ENCODE peak calls at places on chromosomes 11 and 22, in five cellular contexts. One of them, this sample, is unnamed.

GRCh38 chr11:19326499-19326898 is 85.8 kb upstream of the E2F8 start:
- DNase-seq in brain microvascular endothelial cell: no peak
- DNase-seq in fibroblast of lung: peak
- DNase-seq in GM06990: no peak
- DNase-seq in body of pancreas: no peak
- DNase-seq in this sample: no peak

GRCh38 chr22:36166518-36167220 is 6.1 kb upstream of the APOL3 start:
- DNase-seq in brain microvascular endothelial cell: no peak
- DNase-seq in fibroblast of lung: no peak
- DNase-seq in GM06990: no peak
- DNase-seq in body of pancreas: no peak
- DNase-seq in this sample: no peak

GRCh38 chr11:77381749-77382693 is 80.5 kb upstream of the GDPD4 start:
- DNase-seq in brain microvascular endothelial cell: no peak
- DNase-seq in fibroblast of lung: peak
- DNase-seq in GM06990: no peak
- DNase-seq in body of pancreas: no peak
- DNase-seq in this sample: no peak

GRCh38 chr11:108947654-108948570 is 283.0 kb downstream of the DDX10 start:
- DNase-seq in brain microvascular endothelial cell: peak
- DNase-seq in fibroblast of lung: peak
- DNase-seq in GM06990: no peak
- DNase-seq in body of pancreas: no peak
- DNase-seq in this sample: no peak

GRCh38 chr11:17606206-17607082 is 59.4 kb downstream of the OTOG start:
- DNase-seq in brain microvascular endothelial cell: no peak
- DNase-seq in fibroblast of lung: no peak
- DNase-seq in GM06990: no peak
- DNase-seq in body of pancreas: no peak
- DNase-seq in this sample: no peak

GRCh38 chr11:17259931-17260499 is 16.5 kb upstream of the NUCB2 start:
- DNase-seq in brain microvascular endothelial cell: no peak
- DNase-seq in fibroblast of lung: no peak
- DNase-seq in GM06990: no peak
- DNase-seq in body of pancreas: no peak
- DNase-seq in this sample: no peak

GRCh38 chr22:35380537-35381423 is at the start of gene HMOX1:
- DNase-seq in brain microvascular endothelial cell: peak
- DNase-seq in fibroblast of lung: peak
- DNase-seq in GM06990: peak
- DNase-seq in body of pancreas: peak
- DNase-seq in this sample: peak

GRCh38 chr11:14544611-14545010 is 24.4 kb upstream of the PSMA1 start:
- DNase-seq in brain microvascular endothelial cell: no peak
- DNase-seq in fibroblast of lung: no peak
- DNase-seq in GM06990: peak
- DNase-seq in body of pancreas: no peak
- DNase-seq in this sample: no peak

GRCh38 chr22:42608481-42609361 is 6.0 kb downstream of the POLDIP3 start:
- DNase-seq in brain microvascular endothelial cell: peak
- DNase-seq in fibroblast of lung: peak
- DNase-seq in GM06990: no peak
- DNase-seq in body of pancreas: no peak
- DNase-seq in this sample: no peak

GRCh38 chr11:46308632-46309419 is 31.4 kb downstream of the CREB3L1 start:
- DNase-seq in brain microvascular endothelial cell: peak
- DNase-seq in fibroblast of lung: peak
- DNase-seq in GM06990: peak
- DNase-seq in body of pancreas: peak
- DNase-seq in this sample: peak

GRCh38 chr11:9639099-9639498 is 24.8 kb upstream of the SWAP70 start:
- DNase-seq in brain microvascular endothelial cell: no peak
- DNase-seq in fibroblast of lung: no peak
- DNase-seq in GM06990: no peak
- DNase-seq in body of pancreas: peak
- DNase-seq in this sample: no peak

GRCh38 chr11:45178890-45179663 is 32.6 kb downstream of the PRDM11 start:
- DNase-seq in brain microvascular endothelial cell: peak
- DNase-seq in fibroblast of lung: peak
- DNase-seq in GM06990: no peak
- DNase-seq in body of pancreas: no peak
- DNase-seq in this sample: no peak

GRCh38 chr11:111574373-111575230 is 27.6 kb upstream of the SIK2 start:
- DNase-seq in brain microvascular endothelial cell: no peak
- DNase-seq in fibroblast of lung: no peak
- DNase-seq in GM06990: no peak
- DNase-seq in body of pancreas: no peak
- DNase-seq in this sample: no peak

GRCh38 chr22:36701166-36701713 is 2.3 kb downstream of the CACNG2 start:
- DNase-seq in brain microvascular endothelial cell: no peak
- DNase-seq in fibroblast of lung: no peak
- DNase-seq in GM06990: no peak
- DNase-seq in body of pancreas: no peak
- DNase-seq in this sample: no peak

GRCh38 chr11:46203746-46204145 is 73.7 kb upstream of the CREB3L1 start:
- DNase-seq in brain microvascular endothelial cell: no peak
- DNase-seq in fibroblast of lung: no peak
- DNase-seq in GM06990: no peak
- DNase-seq in body of pancreas: no peak
- DNase-seq in this sample: no peak

GRCh38 chr11:92861641-92862040 is 107.8 kb upstream of the MTNR1B start:
- DNase-seq in brain microvascular endothelial cell: no peak
- DNase-seq in fibroblast of lung: no peak
- DNase-seq in GM06990: no peak
- DNase-seq in body of pancreas: no peak
- DNase-seq in this sample: no peak

GRCh38 chr11:6414874-6415328 is 4.0 kb downstream of the APBB1 start:
- DNase-seq in brain microvascular endothelial cell: no peak
- DNase-seq in fibroblast of lung: no peak
- DNase-seq in GM06990: no peak
- DNase-seq in body of pancreas: no peak
- DNase-seq in this sample: no peak

GRCh38 chr22:48740086-48740730 is 1087.5 kb downstream of the BRD1 start:
- DNase-seq in brain microvascular endothelial cell: no peak
- DNase-seq in fibroblast of lung: no peak
- DNase-seq in GM06990: no peak
- DNase-seq in body of pancreas: no peak
- DNase-seq in this sample: no peak

GRCh38 chr11:88508808-88509581 is 171.5 kb upstream of the CTSC start:
- DNase-seq in brain microvascular endothelial cell: no peak
- DNase-seq in fibroblast of lung: peak
- DNase-seq in GM06990: peak
- DNase-seq in body of pancreas: peak
- DNase-seq in this sample: no peak

GRCh38 chr11:64793271-64794160 is 9.5 kb downstream of the MAP4K2 start:
- DNase-seq in brain microvascular endothelial cell: no peak
- DNase-seq in fibroblast of lung: no peak
- DNase-seq in GM06990: no peak
- DNase-seq in body of pancreas: no peak
- DNase-seq in this sample: no peak

GRCh38 chr11:45982656-45983470 is 60.4 kb downstream of the LARGE2 start:
- DNase-seq in brain microvascular endothelial cell: peak
- DNase-seq in fibroblast of lung: peak
- DNase-seq in GM06990: no peak
- DNase-seq in body of pancreas: peak
- DNase-seq in this sample: no peak

GRCh38 chr22:21657020-21657360 is 8.8 kb upstream of the PPIL2 start:
- DNase-seq in brain microvascular endothelial cell: no peak
- DNase-seq in fibroblast of lung: no peak
- DNase-seq in GM06990: no peak
- DNase-seq in body of pancreas: no peak
- DNase-seq in this sample: no peak

DNA sequence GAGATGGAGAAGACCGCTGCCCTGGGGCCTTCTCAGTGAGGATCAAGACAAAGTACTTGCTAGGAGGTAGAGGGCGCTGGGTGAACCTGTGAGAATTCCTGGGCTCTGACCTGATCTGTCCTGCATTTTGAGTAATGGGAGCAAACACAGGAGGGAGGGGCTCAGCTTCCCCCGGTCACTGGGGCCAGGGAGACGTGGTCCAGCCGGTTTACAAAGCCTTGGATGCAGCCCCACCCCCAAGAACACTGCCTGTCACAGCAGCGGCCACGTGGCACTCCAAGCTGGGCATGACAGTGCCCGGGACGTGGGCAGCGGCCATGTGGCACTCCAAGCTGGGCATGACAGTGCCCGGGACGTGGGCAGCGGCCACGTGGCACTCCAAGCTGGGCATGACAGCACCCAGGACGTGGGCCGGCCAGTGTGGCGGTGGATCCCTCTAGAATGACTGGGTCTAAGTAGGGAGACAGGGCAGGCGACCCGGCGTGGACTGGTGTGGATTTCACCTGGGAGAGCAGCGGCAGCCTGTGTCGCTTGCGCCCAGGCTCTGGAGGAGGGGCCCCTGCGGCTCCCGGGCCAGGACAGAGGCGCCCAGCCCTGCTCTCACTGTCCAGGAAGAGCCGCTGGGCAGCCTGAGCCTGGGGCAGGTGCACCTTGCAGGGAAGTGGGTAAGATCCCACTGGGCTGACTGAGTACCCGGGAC is 2.5 kb upstream of the TTLL8 start:
- DNase-seq in brain microvascular endothelial cell: no peak
- DNase-seq in fibroblast of lung: no peak
- DNase-seq in GM06990: no peak
- DNase-seq in body of pancreas: peak
- DNase-seq in this sample: no peak
- TF ChIP-seq CTCF in brain microvascular endothelial cell: no peak
- TF ChIP-seq CTCF in fibroblast of lung: no peak
- TF ChIP-seq CTCF in GM06990: no peak
- TF ChIP-seq CTCF in body of pancreas: no peak
- TF ChIP-seq CTCF in this sample: no peak

GRCh38 chr11:96472085-96472484 is 82.3 kb downstream of the JRKL start:
- DNase-seq in brain microvascular endothelial cell: no peak
- DNase-seq in fibroblast of lung: no peak
- DNase-seq in GM06990: no peak
- DNase-seq in body of pancreas: no peak
- DNase-seq in this sample: no peak
- TF ChIP-seq CTCF in brain microvascular endothelial cell: no peak
- TF ChIP-seq CTCF in fibroblast of lung: no peak
- TF ChIP-seq CTCF in GM06990: peak
- TF ChIP-seq CTCF in body of pancreas: no peak
- TF ChIP-seq CTCF in this sample: no peak

GRCh38 chr22:25380141-25380747 is 160.8 kb downstream of the CRYBB2 start:
- DNase-seq in brain microvascular endothelial cell: no peak
- DNase-seq in fibroblast of lung: no peak
- DNase-seq in GM06990: no peak
- DNase-seq in body of pancreas: no peak
- DNase-seq in this sample: no peak

GRCh38 chr22:25383278-25383820 is 163.9 kb downstream of the CRYBB2 start:
- DNase-seq in brain microvascular endothelial cell: no peak
- DNase-seq in fibroblast of lung: no peak
- DNase-seq in GM06990: no peak
- DNase-seq in body of pancreas: no peak
- DNase-seq in this sample: no peak

GRCh38 chr22:25386538-25386884 is 167.1 kb downstream of the CRYBB2 start:
- DNase-seq in brain microvascular endothelial cell: no peak
- DNase-seq in fibroblast of lung: no peak
- DNase-seq in GM06990: no peak
- DNase-seq in body of pancreas: no peak
- DNase-seq in this sample: no peak

GRCh38 chr22:25383892-25384291 is 164.5 kb downstream of the CRYBB2 start:
- DNase-seq in brain microvascular endothelial cell: no peak
- DNase-seq in fibroblast of lung: no peak
- DNase-seq in GM06990: no peak
- DNase-seq in body of pancreas: no peak
- DNase-seq in this sample: no peak

GRCh38 chr22:25382762-25383161 is 163.3 kb downstream of the CRYBB2 start:
- DNase-seq in brain microvascular endothelial cell: no peak
- DNase-seq in fibroblast of lung: no peak
- DNase-seq in GM06990: no peak
- DNase-seq in body of pancreas: no peak
- DNase-seq in this sample: no peak
- TF ChIP-seq CTCF in brain microvascular endothelial cell: peak
- TF ChIP-seq CTCF in fibroblast of lung: no peak
- TF ChIP-seq CTCF in GM06990: peak
- TF ChIP-seq CTCF in body of pancreas: no peak
- TF ChIP-seq CTCF in this sample: no peak

DNA sequence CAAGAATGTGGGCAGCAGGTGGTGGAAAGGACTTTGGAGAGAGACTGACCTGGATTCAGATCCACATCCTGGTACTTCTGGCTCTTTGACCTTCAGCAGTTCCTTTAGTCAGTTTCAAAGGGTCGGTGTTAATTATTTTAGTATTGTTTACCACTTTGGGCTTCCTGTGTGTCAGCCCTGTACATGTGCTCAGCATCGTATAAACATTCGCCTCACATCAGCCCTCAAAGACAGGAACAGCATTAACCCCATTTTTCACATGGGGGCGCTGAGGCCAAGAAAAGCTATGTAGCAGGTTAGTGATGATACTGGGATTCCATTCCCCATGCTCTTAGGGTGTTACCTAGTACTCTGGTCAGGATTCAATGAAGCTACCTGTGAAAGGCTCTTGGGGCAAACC is 72.1 kb upstream of the YWHAH start:
- DNase-seq in brain microvascular endothelial cell: no peak
- DNase-seq in fibroblast of lung: no peak
- DNase-seq in GM06990: no peak
- DNase-seq in body of pancreas: peak
- DNase-seq in this sample: no peak
- TF ChIP-seq CTCF in brain microvascular endothelial cell: peak
- TF ChIP-seq CTCF in fibroblast of lung: peak
- TF ChIP-seq CTCF in GM06990: peak
- TF ChIP-seq CTCF in body of pancreas: no peak
- TF ChIP-seq CTCF in this sample: no peak

DNA sequence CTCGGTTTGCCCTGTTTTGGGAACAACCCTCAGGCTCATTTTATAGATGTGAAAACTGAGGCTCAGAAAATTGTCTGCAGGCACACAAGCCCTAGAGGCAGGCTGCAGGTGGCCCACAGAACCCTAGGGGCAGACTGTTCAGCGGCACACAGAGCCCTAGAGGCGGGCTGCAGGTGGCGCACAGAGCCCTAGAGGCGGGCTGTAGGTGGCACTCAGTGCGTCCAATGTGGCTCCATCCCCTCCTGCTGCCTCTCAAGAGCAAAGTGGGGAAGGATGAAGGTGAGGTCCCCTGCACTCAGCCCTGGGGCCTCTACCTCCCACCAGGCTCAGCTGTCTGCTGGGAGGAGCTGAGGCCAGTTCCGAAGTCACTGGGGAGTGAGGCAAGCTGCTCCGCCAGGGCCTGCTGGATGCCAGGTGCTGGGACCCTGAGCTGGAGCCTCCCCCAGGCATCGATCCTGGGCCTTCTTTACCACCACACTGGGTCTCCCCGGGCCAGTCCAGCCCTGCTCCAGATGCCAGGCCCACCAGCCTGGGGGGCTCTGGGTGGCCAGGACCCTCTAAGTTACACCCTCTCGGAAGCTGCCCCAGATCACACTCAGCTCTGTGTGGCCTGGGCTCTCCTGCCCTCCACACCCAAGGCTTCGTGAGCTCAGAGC is 2.3 kb downstream of the ACY3 start:
- DNase-seq in brain microvascular endothelial cell: no peak
- DNase-seq in fibroblast of lung: no peak
- DNase-seq in GM06990: peak
- DNase-seq in body of pancreas: peak
- DNase-seq in this sample: peak
- TF ChIP-seq CTCF in brain microvascular endothelial cell: peak
- TF ChIP-seq CTCF in fibroblast of lung: no peak
- TF ChIP-seq CTCF in GM06990: peak
- TF ChIP-seq CTCF in body of pancreas: peak
- TF ChIP-seq CTCF in this sample: peak

This sample was measured in activated B cell treated with CpG ODN at 0.5 μM for 24 hours.